ENCODE peak calls at places on chromosomes 13 and 19, in nine cellular contexts. W is stimulated activated CD4-positive, alpha-beta T cell treated with anti-CD3 and anti-CD28 coated beads, Interleukin-15, amount 100 ng/mL, for 1 hour; L is germinal center; O is globus pallidus; Q is activated CD4-positive, alpha-beta T cell treated with anti-CD3 and anti-CD28 coated beads for 1 hour; N is AG08396; B is activated naive CD4-positive, alpha-beta T cell; I is naive thymus-derived CD8-positive, alpha-beta T cell; C is ACHN. R is an unnamed sample.

GRCh38 chr19:52566588-52566987 is 3.5 kb upstream of the ZNF701 start:
- DNase-seq in C (no peak), O (no peak), I (no peak), N (no peak), W (no peak), B (no peak), Q (no peak), L (no peak), R (peak)

GRCh38 chr19:33700408-33700757 is 78.6 kb downstream of the CHST8 start:
- DNase-seq in N (no peak), C (no peak), L (no peak), O (no peak), I (no peak), B (no peak), W (no peak), Q (no peak), R (no peak)

GRCh38 chr19:54145541-54146158 is 8.1 kb downstream of the CNOT3 start:
- DNase-seq in W (no peak), B (no peak), C (no peak), N (no peak), L (no peak), Q (no peak), O (no peak), I (no peak), R (no peak)

GRCh38 chr13:109155301-109155761 is 525.9 kb downstream of the MYO16 start:
- DNase-seq in C (no peak), Q (no peak), I (no peak), W (no peak), L (no peak), O (no peak), N (peak), B (no peak), R (no peak)

GRCh38 chr19:6568010-6568411 is 22.9 kb downstream of the CD70 start:
- DNase-seq in O (no peak), N (no peak), L (no peak), B (no peak), C (no peak), Q (no peak), I (no peak), W (no peak), R (no peak)

GRCh38 chr13:99985886-99986527 is 4.4 kb downstream of the ZIC2 start:
- DNase-seq in B (no peak), W (no peak), Q (no peak), C (no peak), O (no peak), N (no peak), L (no peak), I (no peak), R (no peak)

GRCh38 chr19:37333457-37333856 is 37.4 kb upstream of the ZNF527 start:
- DNase-seq in O (no peak), B (no peak), N (no peak), I (no peak), L (no peak), C (no peak), Q (no peak), W (no peak), R (no peak)

GRCh38 chr19:35531291-35531690 is 2.0 kb upstream of the GAPDHS start:
- DNase-seq in B (no peak), N (no peak), I (no peak), Q (no peak), W (no peak), C (no peak), L (no peak), O (no peak), R (no peak)